ENCODE peak calls at places on chromosomes 4 and X, in seven cellular contexts. S, L, U, K, G, R and H are unnamed samples.

GRCh38 chr4:126986828-126987227 is 645.9 kb upstream of the INTU start:
- DNase-seq in K (no peak), G (no peak), S (no peak), L (no peak), R (no peak), U (peak; percentile 24), H (peak; percentile 2)

GRCh38 chrX:115362334-115363095 is 73.0 kb downstream of the LUZP4 start:
- DNase-seq in U (peak; percentile 43), L (no peak), S (no peak), R (no peak), G (no peak), K (no peak), H (peak; percentile 34)

GRCh38 chr4:147198411-147199051 is 252.9 kb upstream of the TTC29 start:
- DNase-seq in S (no peak), K (no peak), U (no peak), L (no peak), G (no peak), R (no peak), H (no peak)

GRCh38 chrX:48905090-48905790 is 6.2 kb downstream of the SLC35A2 start:
- DNase-seq in S (no peak), L (no peak), K (no peak), G (no peak), U (no peak), R (no peak), H (no peak)

GRCh38 chr4:14368391-14368790 is 633.9 kb upstream of the CPEB2 start:
- DNase-seq in G (no peak), S (no peak), K (no peak), R (no peak), U (no peak), L (no peak), H (no peak)

GRCh38 chr4:72305080-72305479 is 263.9 kb downstream of the ADAMTS3 start:
- DNase-seq in K (no peak), R (no peak), G (no peak), L (no peak), S (no peak), U (no peak), H (no peak)

GRCh38 chr4:1045193-1045594 is 33.8 kb downstream of the FGFRL1 start:
- DNase-seq in L (no peak), K (no peak), S (no peak), G (no peak), U (no peak), R (no peak), H (no peak)

GRCh38 chrX:630922-631496 is 418 bp downstream of the SHOX start:
- DNase-seq in U (no peak), R (no peak), K (no peak), G (no peak), S (no peak), L (no peak), H (no peak)

GRCh38 chr4:149140841-149141240 is 674.8 kb downstream of the IQCM start:
- DNase-seq in L (no peak), U (peak; percentile 29), S (no peak), R (no peak), K (no peak), G (no peak), H (no peak)

GRCh38 chrX:120115438-120115963 is at the start of gene RHOXF1:
- DNase-seq in R (no peak), G (no peak), S (no peak), K (no peak), U (no peak), L (no peak), H (no peak)

GRCh38 chr4:42397635-42398447 is 553 bp downstream of the SHISA3 start:
- DNase-seq in S (no peak), L (peak; percentile 49), R (no peak), K (no peak), U (peak; percentile 4), G (peak; percentile 43), H (no peak)

GRCh38 chrX:23251043-23251442 is 83.6 kb upstream of the PTCHD1 start:
- DNase-seq in K (no peak), L (no peak), S (no peak), G (no peak), R (no peak), U (no peak), H (no peak)

GRCh38 chr4:159077702-159078495 is 25.0 kb upstream of the RAPGEF2 start:
- DNase-seq in R (no peak), L (peak; percentile 60), K (no peak), G (no peak), S (no peak), U (peak; percentile 7), H (no peak)

GRCh38 chr4:95092762-95093161 is 335.0 kb downstream of the BMPR1B start:
- DNase-seq in S (no peak), K (peak; percentile 19), L (no peak), U (no peak), R (no peak), G (peak; percentile 60), H (no peak)

GRCh38 chrX:1658083-1658463 is 43.2 kb downstream of the ASMT start:
- DNase-seq in R (no peak), L (peak; percentile 12), G (peak; percentile 21), S (no peak), U (peak; percentile 11), K (no peak), H (no peak)

GRCh38 chr4:28278676-28279075 is 1418.0 kb downstream of the STIM2 start:
- DNase-seq in K (no peak), U (no peak), S (no peak), G (no peak), R (no peak), L (no peak), H (no peak)